ENCODE peak calls at places on chromosome X, in five cellular contexts. One of them, this sample, is unnamed.
A peak's percentile ranks its signal among the peaks of the same experiment; 100 is the strongest.

GRCh38 chrX:47206316-47206715 is 12.2 kb upstream of the CDK16 start:
- DNase-seq in AG10803: no peak
- DNase-seq in stomach: no peak
- DNase-seq in PC-3: no peak
- DNase-seq in breast epithelium: no peak
- DNase-seq in this sample: no peak

GRCh38 chrX:17933856-17934255 is 72.8 kb upstream of the RAI2 start:
- DNase-seq in PC-3: peak; percentile 35
- DNase-seq in AG10803: no peak
- DNase-seq in stomach: no peak
- DNase-seq in breast epithelium: no peak
- DNase-seq in this sample: no peak

GRCh38 chrX:52598886-52599285 is 55.8 kb downstream of the SSX7 start:
- DNase-seq in stomach: no peak
- DNase-seq in breast epithelium: no peak
- DNase-seq in PC-3: no peak
- DNase-seq in AG10803: no peak
- DNase-seq in this sample: no peak

GRCh38 chrX:147850875-147851274 is 60.8 kb upstream of the FMR1 start:
- DNase-seq in AG10803: no peak
- DNase-seq in breast epithelium: no peak
- DNase-seq in PC-3: no peak
- DNase-seq in stomach: no peak
- DNase-seq in this sample: no peak

GRCh38 chrX:9821581-9821980 is 35.4 kb downstream of the SHROOM2 start:
- DNase-seq in breast epithelium: no peak
- DNase-seq in AG10803: no peak
- DNase-seq in PC-3: no peak
- DNase-seq in stomach: no peak
- DNase-seq in this sample: no peak

GRCh38 chrX:123959281-123960063 is 2.0 kb upstream of the STAG2 start:
- DNase-seq in stomach: peak; percentile 49
- DNase-seq in breast epithelium: peak; percentile 42
- DNase-seq in PC-3: peak; percentile 43
- DNase-seq in AG10803: peak; percentile 33
- DNase-seq in this sample: no peak

GRCh38 chrX:136251042-136251991 is at the start of gene MAP7D3:
- DNase-seq in AG10803: peak; percentile 39
- DNase-seq in stomach: peak; percentile 60
- DNase-seq in PC-3: no peak
- DNase-seq in breast epithelium: no peak
- DNase-seq in this sample: no peak

GRCh38 chrX:155148724-155149537 is 67.3 kb upstream of the VBP1 start:
- DNase-seq in AG10803: peak; percentile 18
- DNase-seq in breast epithelium: no peak
- DNase-seq in stomach: no peak
- DNase-seq in PC-3: peak; percentile 40
- DNase-seq in this sample: no peak

GRCh38 chrX:41799661-41800060 is 75.7 kb downstream of the GPR82 start:
- DNase-seq in PC-3: no peak
- DNase-seq in stomach: no peak
- DNase-seq in breast epithelium: no peak
- DNase-seq in AG10803: no peak
- DNase-seq in this sample: no peak

GRCh38 chrX:19040373-19040772 is 56.5 kb upstream of the PHKA2 start:
- DNase-seq in breast epithelium: no peak
- DNase-seq in stomach: no peak
- DNase-seq in AG10803: no peak
- DNase-seq in PC-3: peak; percentile 40
- DNase-seq in this sample: no peak
- TF ChIP-seq CTCF in breast epithelium: peak; percentile 25
- TF ChIP-seq CTCF in stomach: no peak
- TF ChIP-seq CTCF in AG10803: peak; percentile 30
- TF ChIP-seq CTCF in PC-3: peak; percentile 61
- TF ChIP-seq CTCF in this sample: no peak

GRCh38 chrX:57596109-57596870 is 4.5 kb downstream of the ZXDB start:
- DNase-seq in breast epithelium: no peak
- DNase-seq in stomach: no peak
- DNase-seq in PC-3: peak; percentile 63
- DNase-seq in AG10803: no peak
- DNase-seq in this sample: no peak
- H3K4me3 ChIP-seq in breast epithelium: peak overlapping the region; percentile 12
- H3K4me3 ChIP-seq in stomach: peak overlapping the region; percentile 5
- H3K4me3 ChIP-seq in PC-3: peak overlapping the region; percentile 69
- H3K4me3 ChIP-seq in AG10803: no peak overlapping the region
- H3K4me3 ChIP-seq in this sample: peak overlapping the region; percentile 2

GRCh38 chrX:50765986-50766385 is 48.0 kb downstream of the SHROOM4 start:
- DNase-seq in breast epithelium: no peak
- DNase-seq in AG10803: no peak
- DNase-seq in PC-3: no peak
- DNase-seq in stomach: no peak
- DNase-seq in this sample: no peak

GRCh38 chrX:50770702-50771101 is 43.3 kb downstream of the SHROOM4 start:
- DNase-seq in stomach: no peak
- DNase-seq in AG10803: no peak
- DNase-seq in PC-3: no peak
- DNase-seq in breast epithelium: no peak
- DNase-seq in this sample: peak; percentile 18

GRCh38 chrX:50768801-50769200 is 45.2 kb downstream of the SHROOM4 start:
- DNase-seq in stomach: no peak
- DNase-seq in AG10803: no peak
- DNase-seq in PC-3: no peak
- DNase-seq in breast epithelium: no peak
- DNase-seq in this sample: no peak

DNA sequence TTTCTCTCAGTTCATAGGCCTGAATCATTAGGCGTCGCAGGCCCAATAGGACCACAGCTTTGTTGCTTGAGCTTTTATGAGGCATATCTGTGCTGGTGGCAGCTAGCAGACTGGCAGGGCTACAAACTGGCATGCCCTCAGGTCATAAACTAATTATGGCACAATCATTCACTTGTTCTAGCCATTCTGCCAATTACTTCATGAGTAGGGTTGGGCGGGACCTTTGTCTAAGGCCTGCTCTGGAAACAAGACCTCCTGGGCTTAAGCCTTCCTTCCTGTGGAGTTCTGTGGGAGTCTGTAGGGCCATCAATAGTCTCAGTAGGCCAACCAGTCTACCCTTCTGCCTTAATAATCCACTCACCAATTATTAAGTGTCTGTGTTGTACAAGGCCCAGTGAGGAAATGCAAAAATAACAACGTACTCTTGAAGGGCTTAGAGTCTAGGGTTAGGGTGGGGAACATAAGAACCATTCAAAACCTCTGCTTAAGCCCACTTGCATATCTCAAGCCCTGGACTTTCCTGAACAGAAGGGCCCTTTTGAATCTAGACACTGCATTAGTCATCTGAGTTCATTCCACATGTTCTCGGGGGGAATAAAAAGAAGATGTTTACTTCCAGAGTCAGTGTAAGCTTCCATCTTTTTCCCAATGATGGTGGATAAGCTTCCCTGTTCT is 44.5 kb downstream of the SHROOM4 start:
- DNase-seq in AG10803: no peak
- DNase-seq in breast epithelium: peak; percentile 64
- DNase-seq in stomach: no peak
- DNase-seq in PC-3: no peak
- DNase-seq in this sample: no peak
- TF ChIP-seq CTCF in AG10803: no peak
- TF ChIP-seq CTCF in breast epithelium: no peak
- TF ChIP-seq CTCF in stomach: no peak
- TF ChIP-seq CTCF in PC-3: no peak
- TF ChIP-seq CTCF in this sample: no peak

GRCh38 chrX:40170830-40171512 is 73.2 kb upstream of the BCOR start:
- DNase-seq in AG10803: no peak
- DNase-seq in PC-3: peak; percentile 38
- DNase-seq in stomach: no peak
- DNase-seq in breast epithelium: no peak
- DNase-seq in this sample: no peak
- H3K4me3 ChIP-seq in AG10803: peak overlapping the region; percentile 48
- H3K4me3 ChIP-seq in PC-3: peak overlapping the region; percentile 67
- H3K4me3 ChIP-seq in stomach: peak overlapping the region; percentile 42
- H3K4me3 ChIP-seq in breast epithelium: peak overlapping the region; percentile 70
- H3K4me3 ChIP-seq in this sample: no peak overlapping the region

GRCh38 chrX:132272826-132273225 is 53.6 kb upstream of the RAP2C start:
- DNase-seq in stomach: no peak
- DNase-seq in PC-3: no peak
- DNase-seq in breast epithelium: no peak
- DNase-seq in AG10803: no peak
- DNase-seq in this sample: no peak
- TF ChIP-seq CTCF in stomach: no peak
- TF ChIP-seq CTCF in PC-3: no peak
- TF ChIP-seq CTCF in breast epithelium: no peak
- TF ChIP-seq CTCF in AG10803: no peak
- TF ChIP-seq CTCF in this sample: no peak

GRCh38 chrX:13014111-13015094 is 30.0 kb downstream of the FAM9C start:
- DNase-seq in breast epithelium: no peak
- DNase-seq in AG10803: no peak
- DNase-seq in stomach: no peak
- DNase-seq in PC-3: no peak
- DNase-seq in this sample: no peak
- H3K4me3 ChIP-seq in breast epithelium: no peak overlapping the region
- H3K4me3 ChIP-seq in AG10803: no peak overlapping the region
- H3K4me3 ChIP-seq in stomach: no peak overlapping the region
- H3K4me3 ChIP-seq in PC-3: no peak overlapping the region
- H3K4me3 ChIP-seq in this sample: no peak overlapping the region

DNA sequence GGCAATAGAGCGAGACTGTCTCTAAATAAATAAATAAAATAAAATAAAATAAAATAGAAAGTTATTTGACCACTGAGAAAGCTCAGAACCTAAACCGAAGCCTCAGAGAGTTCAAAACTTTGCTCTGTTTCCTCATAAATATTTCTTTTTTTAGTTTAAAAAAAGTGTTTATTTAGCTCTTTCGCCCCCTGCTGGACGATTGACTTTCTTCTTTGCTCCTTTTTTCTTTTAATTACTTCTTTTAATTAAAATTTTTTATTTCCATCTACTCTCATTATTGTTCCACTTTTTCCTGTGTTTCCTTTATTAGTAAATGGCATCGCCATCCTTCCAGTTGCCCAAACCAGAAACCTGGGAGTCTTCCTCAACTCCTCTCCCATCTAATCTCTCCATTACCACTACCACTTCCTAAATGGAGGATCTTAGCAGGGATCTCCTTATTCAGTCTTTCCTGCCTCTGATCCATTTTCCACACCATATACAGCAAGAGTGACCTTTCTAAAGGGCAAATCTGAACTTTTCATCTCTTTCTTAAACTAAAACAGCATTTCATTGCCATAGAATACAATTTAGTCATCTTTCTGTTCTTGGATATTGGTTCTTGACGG is 728 bp upstream of the IL13RA2 start:
- DNase-seq in stomach: no peak
- DNase-seq in PC-3: no peak
- DNase-seq in AG10803: no peak
- DNase-seq in breast epithelium: no peak
- DNase-seq in this sample: no peak
- TF ChIP-seq CTCF in stomach: no peak
- TF ChIP-seq CTCF in PC-3: no peak
- TF ChIP-seq CTCF in AG10803: peak; percentile 6
- TF ChIP-seq CTCF in breast epithelium: no peak
- TF ChIP-seq CTCF in this sample: no peak

This sample was measured in astrocyte of the cerebellum.